ENCODE peak calls at places on chromosomes 2 and 18, in nine cellular contexts. S is CD4-positive, alpha-beta T cell; Z is endodermal cell; U is IMR-90; I is GM23338; E is lower lobe of right lung; K is hepatocyte; O is AG04450; Q is substantia nigra. V is an unnamed sample.

GRCh38 chr2:173649527-173650219 is 295.0 kb downstream of the CDCA7 start:
- DNase-seq in O (no peak), Q (no peak), Z (no peak), K (no peak), S (no peak), U (no peak), E (no peak), I (no peak), V (no peak)

GRCh38 chr2:157737636-157738035 is 109.0 kb upstream of the ACVR1C start:
- DNase-seq in Q (no peak), E (no peak), K (no peak), Z (no peak), S (no peak), O (no peak), I (no peak), U (no peak), V (no peak)

GRCh38 chr2:179226203-179226960 is 38.2 kb downstream of the SESTD1 start:
- DNase-seq in U (no peak), I (no peak), Z (no peak), O (no peak), E (no peak), S (no peak), K (no peak), Q (no peak), V (no peak)

GRCh38 chr2:231129216-231129615 is 4.4 kb upstream of the HTR2B start:
- DNase-seq in E (no peak), O (no peak), I (no peak), Z (no peak), U (no peak), S (no peak), K (no peak), Q (no peak), V (no peak)

GRCh38 chr2:192267484-192267883 is 72.8 kb upstream of the TMEFF2 start:
- DNase-seq in O (peak), E (no peak), K (no peak), U (peak), S (no peak), Q (no peak), Z (no peak), I (no peak), V (peak)

GRCh38 chr2:238252766-238253630 is 13.2 kb upstream of the HES6 start:
- DNase-seq in S (no peak), O (no peak), Z (no peak), Q (no peak), K (no peak), E (peak), U (no peak), I (no peak), V (no peak)

GRCh38 chr18:71998547-71998946 is 545.6 kb downstream of the CBLN2 start:
- DNase-seq in S (no peak), K (peak), E (no peak), Q (no peak), U (no peak), Z (no peak), O (no peak), I (no peak), V (no peak)

GRCh38 chr2:33550206-33550605 is 48.9 kb downstream of the FAM98A start:
- DNase-seq in S (no peak), Z (no peak), E (no peak), I (no peak), O (no peak), K (no peak), Q (no peak), U (no peak), V (no peak)

GRCh38 chr18:37471619-37472018 is 94.0 kb downstream of the CELF4 start:
- DNase-seq in Z (no peak), I (no peak), Q (no peak), E (no peak), K (no peak), S (no peak), O (no peak), U (no peak), V (no peak)

GRCh38 chr18:45954070-45954712 is 12.9 kb downstream of the EPG5 start:
- DNase-seq in I (no peak), S (no peak), Z (no peak), K (peak), Q (no peak), E (no peak), O (peak), U (peak), V (peak)

GRCh38 chr2:179824961-179825360 is 36.5 kb downstream of the ZNF385B start:
- DNase-seq in Q (no peak), E (no peak), I (no peak), O (no peak), Z (no peak), U (no peak), K (no peak), S (no peak), V (no peak)

GRCh38 chr2:75810931-75811330 is 100.2 kb upstream of the GCFC2 start:
- DNase-seq in S (no peak), U (no peak), Z (no peak), I (no peak), E (no peak), Q (no peak), O (no peak), K (no peak), V (no peak)

GRCh38 chr2:153059338-153060052 is 341.1 kb downstream of the ARL6IP6 start:
- DNase-seq in K (peak), O (no peak), I (peak), Q (no peak), E (no peak), U (no peak), S (no peak), Z (peak), V (peak)

GRCh38 chr2:210474776-210475175 is 1.8 kb downstream of the LANCL1 start:
- DNase-seq in S (no peak), U (no peak), Z (no peak), E (no peak), Q (no peak), K (no peak), O (no peak), I (no peak), V (no peak)

GRCh38 chr2:60957643-60958042 is 59.9 kb upstream of the PEX13 start:
- DNase-seq in O (no peak), E (no peak), K (no peak), U (no peak), S (no peak), Q (no peak), I (no peak), Z (no peak), V (peak)

GRCh38 chr2:65710356-65710755 is 278.0 kb upstream of the SPRED2 start:
- DNase-seq in E (no peak), S (no peak), Q (no peak), U (no peak), K (no peak), Z (no peak), I (no peak), O (no peak), V (no peak)

GRCh38 chr2:55437515-55438390 is 18.1 kb upstream of the CCDC88A start:
- DNase-seq in Z (no peak), E (no peak), Q (no peak), S (no peak), O (no peak), U (no peak), I (no peak), K (no peak), V (no peak)

GRCh38 chr2:210169871-210170441 is 1.3 kb downstream of the KANSL1L start:
- DNase-seq in U (peak), Q (no peak), Z (no peak), K (peak), E (peak), I (no peak), S (no peak), O (no peak), V (no peak)

GRCh38 chr2:181357979-181358378 is 99.2 kb upstream of the ITGA4 start:
- DNase-seq in Q (no peak), I (no peak), S (no peak), O (no peak), K (no peak), E (no peak), U (no peak), Z (no peak), V (no peak)

GRCh38 chr18:80154293-80154692 is 45.2 kb downstream of the ADNP2 start:
- DNase-seq in Q (no peak), I (peak), S (no peak), Z (peak), E (no peak), U (peak), O (no peak), K (no peak), V (no peak)

GRCh38 chr2:160407393-160408204 is 86.0 kb downstream of the RBMS1 start:
- DNase-seq in O (no peak), S (peak), E (peak), Z (peak), K (peak), Q (no peak), I (peak), U (peak), V (no peak)

GRCh38 chr18:3111523-3112240 is 98.7 kb upstream of the LPIN2 start:
- DNase-seq in Z (no peak), Q (no peak), S (no peak), I (no peak), K (no peak), O (no peak), U (no peak), E (no peak), V (no peak)

GRCh38 chr2:11656671-11657101 is 13.3 kb downstream of the NTSR2 start:
- DNase-seq in O (no peak), I (no peak), Q (no peak), E (no peak), U (no peak), Z (no peak), K (no peak), S (no peak), V (no peak)

GRCh38 chr2:120463527-120463926 is 117.6 kb downstream of the INHBB start:
- DNase-seq in S (no peak), U (no peak), K (no peak), Z (peak), O (no peak), I (no peak), E (peak), Q (no peak), V (no peak)

GRCh38 chr2:238855891-238856580 is 8.2 kb downstream of the TWIST2 start:
- DNase-seq in Q (no peak), Z (peak), E (no peak), I (no peak), K (no peak), O (no peak), U (no peak), S (no peak), V (no peak)

GRCh38 chr2:150109028-150109427 is 378.4 kb downstream of the RND3 start:
- DNase-seq in E (no peak), Z (no peak), K (no peak), O (no peak), I (no peak), U (no peak), S (no peak), Q (no peak), V (no peak)

GRCh38 chr2:192151848-192152247 is 42.9 kb downstream of the TMEFF2 start:
- DNase-seq in Q (no peak), Z (no peak), K (no peak), E (no peak), U (peak), O (no peak), I (no peak), S (no peak), V (no peak)

GRCh38 chr18:57792741-57793629 is 10.1 kb downstream of the ATP8B1 start:
- DNase-seq in O (no peak), I (no peak), K (no peak), S (no peak), Z (peak), U (no peak), E (no peak), Q (no peak), V (no peak)

GRCh38 chr2:126802316-126802715 is 96.4 kb upstream of the TEX51 start:
- DNase-seq in Q (no peak), S (no peak), E (no peak), Z (no peak), O (no peak), I (no peak), K (no peak), U (no peak), V (no peak)

GRCh38 chr2:177348090-177348489 is 44.5 kb upstream of the AGPS start:
- DNase-seq in U (no peak), I (no peak), Z (no peak), Q (no peak), E (no peak), K (no peak), S (no peak), O (no peak), V (no peak)

GRCh38 chr2:109069430-109070194 is 59.4 kb upstream of the SH3RF3 start:
- DNase-seq in Q (no peak), S (no peak), O (no peak), U (no peak), K (peak), E (no peak), I (peak), Z (peak), V (peak)

GRCh38 chr18:55763298-55763697 is 175.3 kb upstream of the TCF4 start:
- DNase-seq in E (no peak), I (no peak), K (peak), U (peak), S (no peak), Q (no peak), Z (no peak), O (peak), V (peak)

GRCh38 chr2:152240559-152241231 is 65.1 kb upstream of the STAM2 start:
- DNase-seq in Q (no peak), U (peak), S (no peak), I (no peak), E (no peak), Z (no peak), O (no peak), K (peak), V (peak)

GRCh38 chr2:72579595-72580180 is 246.1 kb downstream of the EXOC6B start:
- DNase-seq in K (peak), Q (no peak), I (peak), Z (no peak), U (peak), S (no peak), O (peak), E (no peak), V (no peak)

GRCh38 chr2:121969766-121970639 is 214.6 kb downstream of the TSN start:
- DNase-seq in U (no peak), E (no peak), O (no peak), I (no peak), Z (no peak), K (no peak), S (no peak), Q (no peak), V (no peak)

GRCh38 chr2:100145893-100146753 is 3.7 kb upstream of the AFF3 start:
- DNase-seq in Z (no peak), O (no peak), E (no peak), K (no peak), S (no peak), I (no peak), Q (no peak), U (no peak), V (no peak)

DNA sequence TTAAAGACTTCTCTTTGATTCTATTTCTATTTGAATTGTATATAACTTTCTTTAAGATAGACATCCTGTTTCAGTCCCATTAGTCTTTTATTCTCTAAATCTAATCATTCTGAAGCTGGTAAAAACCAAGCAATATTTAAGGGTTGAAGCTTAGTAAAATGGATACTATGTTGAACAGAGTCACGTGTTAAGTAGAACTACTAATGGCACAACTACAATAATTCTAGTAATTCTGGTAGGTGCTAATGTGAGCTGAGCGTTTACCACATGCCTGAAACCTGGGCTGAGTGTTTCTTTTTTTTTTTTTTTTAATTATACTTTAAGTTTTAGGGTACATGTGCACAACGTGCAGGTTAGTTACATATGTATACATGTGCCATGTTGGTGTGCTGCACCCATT is 8.9 kb upstream of the AFF3 start:
- DNase-seq in E (no peak), I (no peak), Q (no peak), O (no peak), U (no peak), S (no peak), Z (no peak), K (no peak), V (no peak)
- H3K27ac ChIP-seq in E (no peak), I (no peak), Q (no peak), O (no peak), U (no peak), S (no peak), Z (no peak), K (no peak), V (no peak)

GRCh38 chr2:236887953-236888765 is 197.5 kb upstream of the COPS8 start:
- DNase-seq in I (no peak), U (no peak), S (no peak), Z (no peak), O (no peak), Q (no peak), K (no peak), E (no peak), V (no peak)
- H3K27ac ChIP-seq in I (no peak), U (peak), S (no peak), Z (no peak), O (peak), Q (no peak), K (peak), E (peak), V (peak)

GRCh38 chr18:23945416-23946079 is 69.0 kb upstream of the TTC39C start:
- DNase-seq in U (no peak), E (no peak), Q (no peak), O (no peak), K (no peak), Z (no peak), S (no peak), I (no peak), V (no peak)

GRCh38 chr18:23949863-23950262 is 64.7 kb upstream of the TTC39C start:
- DNase-seq in K (no peak), I (peak), S (no peak), E (no peak), Z (peak), U (no peak), O (no peak), Q (no peak), V (no peak)

GRCh38 chr18:23953984-23954383 is 60.6 kb upstream of the TTC39C start:
- DNase-seq in O (no peak), U (no peak), S (no peak), Z (no peak), Q (no peak), I (no peak), K (no peak), E (no peak), V (no peak)

GRCh38 chr18:23951206-23951605 is 63.3 kb upstream of the TTC39C start:
- DNase-seq in I (peak), E (no peak), Z (peak), K (no peak), Q (no peak), U (no peak), O (no peak), S (no peak), V (no peak)

DNA sequence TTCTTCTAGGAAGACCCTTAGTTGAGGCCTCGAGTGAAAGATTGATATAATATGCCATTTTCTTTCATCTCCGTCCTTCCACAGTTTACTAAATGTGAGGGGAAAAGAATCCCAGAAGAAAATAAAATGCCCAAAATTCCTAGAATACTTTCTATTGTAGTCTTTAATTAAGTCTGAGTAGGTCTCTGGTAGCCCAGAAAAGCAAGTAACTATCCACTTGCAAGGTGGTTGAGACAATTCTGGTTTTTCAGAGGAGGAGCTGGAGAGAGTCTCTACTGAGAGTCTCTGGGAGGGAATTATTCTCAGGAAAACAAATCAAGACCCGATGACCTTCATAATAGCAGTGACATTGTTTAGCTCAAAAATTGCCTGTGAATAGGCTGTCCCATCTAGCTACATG is 63.9 kb upstream of the TTC39C start:
- DNase-seq in S (no peak), O (no peak), E (no peak), Z (peak), U (no peak), I (peak), K (no peak), Q (no peak), V (no peak)
- H3K27ac ChIP-seq in S (no peak), O (no peak), E (no peak), Z (no peak), U (no peak), I (peak), K (no peak), Q (no peak), V (no peak)

DNA sequence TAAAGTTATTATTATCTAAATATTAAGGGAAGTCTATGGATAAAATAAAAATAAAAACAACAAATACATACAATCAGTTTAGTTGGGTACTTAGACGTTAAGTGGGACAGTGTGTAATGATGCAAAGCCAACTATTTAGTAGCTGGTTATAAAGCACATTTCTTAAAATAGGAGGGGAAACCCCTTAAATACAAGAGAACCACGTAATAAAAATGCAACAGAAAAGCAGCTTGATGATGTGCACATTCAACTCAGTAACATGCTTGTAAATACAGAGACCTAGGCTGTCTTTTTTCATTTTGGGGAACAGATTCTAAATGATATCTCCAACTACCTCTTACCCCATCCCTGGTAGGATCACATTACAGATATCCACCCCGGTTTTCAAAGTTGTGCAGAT is 134.3 kb upstream of the AQP4 start:
- DNase-seq in S (no peak), O (no peak), I (no peak), U (no peak), K (no peak), E (no peak), Q (no peak), Z (no peak), V (no peak)
- H3K27ac ChIP-seq in S (no peak), O (no peak), I (no peak), U (no peak), K (no peak), E (no peak), Q (no peak), Z (no peak), V (no peak)

DNA sequence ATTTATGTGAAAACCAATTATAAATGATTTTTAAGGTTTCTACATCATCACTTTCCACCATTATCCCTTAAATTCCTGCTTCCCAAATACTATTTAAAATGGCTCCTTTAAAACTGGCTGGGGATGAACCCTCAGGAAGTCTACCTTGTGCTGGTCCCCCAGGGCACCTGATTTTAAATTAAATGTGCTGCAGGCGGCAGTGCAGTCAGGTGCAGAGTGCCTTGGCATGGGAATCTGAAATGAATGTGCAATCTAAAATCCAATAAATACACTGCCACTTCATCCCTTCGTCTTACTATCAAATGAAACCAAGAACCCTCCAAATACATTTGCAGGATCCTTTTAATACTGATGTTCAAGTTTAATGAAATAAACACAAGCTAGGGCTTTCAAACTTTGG is 61.8 kb downstream of the C2orf76 start:
- DNase-seq in K (no peak), I (no peak), Q (no peak), U (no peak), E (no peak), S (no peak), O (no peak), Z (no peak), V (no peak)
- H3K27ac ChIP-seq in K (no peak), I (no peak), Q (no peak), U (no peak), E (no peak), S (no peak), O (no peak), Z (no peak), V (no peak)

DNA sequence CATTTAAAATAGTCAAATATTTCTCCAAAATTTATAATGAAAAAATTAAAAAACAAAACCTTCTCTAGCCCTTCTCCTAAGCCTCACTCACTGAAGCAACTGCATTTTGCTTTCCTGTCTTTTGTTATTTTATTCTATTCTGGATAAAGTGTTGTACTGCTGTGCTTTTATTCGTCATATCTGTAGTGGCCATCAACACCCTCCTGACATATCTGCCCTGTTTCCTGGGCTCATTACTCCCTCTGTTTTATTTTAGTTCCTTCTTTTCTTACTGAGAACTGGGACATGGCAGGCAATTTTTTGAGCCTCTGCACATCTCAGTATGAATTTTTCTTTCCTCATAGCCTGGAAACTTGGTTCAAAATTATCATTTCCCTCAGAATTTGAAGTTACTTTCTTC is 224.2 kb downstream of the GULP1 start:
- DNase-seq in K (no peak), Q (no peak), U (no peak), Z (no peak), O (no peak), E (no peak), I (no peak), S (no peak), V (no peak)
- H3K27ac ChIP-seq in K (no peak), Q (no peak), U (no peak), Z (no peak), O (no peak), E (no peak), I (no peak), S (no peak), V (no peak)